ENCODE peak calls at places on chromosomes 1 and 21, in eight cellular contexts. Y is HuH-7.5; V is MCF 10A; L is fibroblast of the aortic adventitia; P is C1 segment of cervical spinal cord; H is aorta; B is effector CD4-positive, alpha-beta T cell; N is neural crest cell. E is an unnamed sample.

GRCh38 chr1:200895801-200896570 is 1.3 kb downstream of the INAVA start:
- DNase-seq in B (no peak), V (no peak), H (no peak), L (peak; percentile 8), N (no peak), P (no peak), Y (no peak), E (no peak)

GRCh38 chr1:27726173-27726793 is 522 bp downstream of the FAM76A start:
- DNase-seq in H (peak; percentile 71), B (peak; percentile 25), P (peak; percentile 53), Y (peak; percentile 56), L (peak; percentile 33), V (peak; percentile 27), N (peak; percentile 45), E (peak; percentile 45)

GRCh38 chr1:115874929-115875328 is 34.0 kb upstream of the NHLH2 start:
- DNase-seq in N (no peak), L (peak; percentile 49), Y (no peak), P (no peak), B (no peak), H (no peak), V (peak; percentile 71), E (no peak)

GRCh38 chr21:40923914-40924313 is 77.0 kb upstream of the DSCAM start:
- DNase-seq in P (no peak), H (no peak), L (no peak), B (no peak), Y (no peak), N (no peak), V (no peak), E (no peak)

GRCh38 chr21:36910581-36911307 is 55.7 kb downstream of the HLCS start:
- DNase-seq in P (no peak), Y (no peak), L (peak; percentile 73), V (peak; percentile 28), N (no peak), B (no peak), H (no peak), E (no peak)

GRCh38 chr1:208866351-208866750 is 622.2 kb upstream of the PLXNA2 start:
- DNase-seq in V (no peak), H (no peak), Y (no peak), N (no peak), P (no peak), B (no peak), L (no peak), E (no peak)

GRCh38 chr21:32414579-32415358 is 2.3 kb downstream of the EVA1C start:
- DNase-seq in L (peak; percentile 77), P (no peak), B (no peak), N (no peak), V (peak; percentile 58), H (no peak), Y (no peak), E (no peak)

GRCh38 chr1:234624718-234625117 is 14.7 kb upstream of the IRF2BP2 start:
- DNase-seq in Y (no peak), H (no peak), V (no peak), P (no peak), L (peak; percentile 33), B (no peak), N (no peak), E (no peak)

GRCh38 chr1:80278936-80279335 is 1272.4 kb upstream of the ADGRL4 start:
- DNase-seq in P (no peak), H (no peak), Y (no peak), V (no peak), L (no peak), N (no peak), B (no peak), E (no peak)

GRCh38 chr1:224175615-224176014 is 7.4 kb upstream of the DEGS1 start:
- DNase-seq in H (peak; percentile 58), N (peak; percentile 46), B (no peak), V (no peak), Y (no peak), L (no peak), P (no peak), E (peak; percentile 55)

E was measured in uterus.